ENCODE peak calls at places on chromosomes 13 and 19, in six cellular contexts. P is tibial artery, S is AG04450, V is breast epithelium, D is MM.1S, T is brain microvascular endothelial cell. Q is an unnamed sample.

GRCh38 chr13:23992722-23993438 is 95.6 kb upstream of the C1QTNF9B start:
- DNase-seq in D (no peak), P (no peak), T (no peak), V (no peak), S (no peak), Q (peak)

GRCh38 chr13:34070006-34070405 is 252.1 kb downstream of the RFC3 start:
- DNase-seq in V (no peak), S (no peak), P (no peak), D (no peak), T (no peak), Q (no peak)

GRCh38 chr13:64723735-64724134 is 2506.4 kb downstream of the PCDH9 start:
- DNase-seq in T (peak), D (no peak), P (no peak), S (peak), V (no peak), Q (no peak)

GRCh38 chr13:27599845-27600553 is 20.3 kb downstream of the LNX2 start:
- DNase-seq in S (no peak), D (no peak), V (no peak), P (no peak), T (peak), Q (no peak)

GRCh38 chr13:36096411-36097184 is 34.6 kb downstream of the DCLK1 start:
- DNase-seq in V (no peak), P (no peak), D (no peak), T (no peak), S (no peak), Q (no peak)

GRCh38 chr13:34044660-34045080 is 226.7 kb downstream of the RFC3 start:
- DNase-seq in V (no peak), P (no peak), S (peak), T (peak), D (no peak), Q (no peak)

GRCh38 chr19:41546386-41546789 is 29.6 kb upstream of the CEACAM21 start:
- DNase-seq in V (no peak), P (no peak), T (no peak), S (no peak), D (peak), Q (no peak)

GRCh38 chr13:31236211-31236786 is 36.5 kb downstream of the B3GLCT start:
- DNase-seq in P (no peak), S (peak), V (no peak), D (peak), T (peak), Q (no peak)

GRCh38 chr19:1122021-1122971 is 18.5 kb downstream of the GPX4 start:
- DNase-seq in D (no peak), V (no peak), T (no peak), P (no peak), S (no peak), Q (no peak)

GRCh38 chr13:80962855-80963254 is 621.9 kb upstream of the SPRY2 start:
- DNase-seq in V (no peak), P (no peak), T (no peak), S (no peak), D (no peak), Q (no peak)

GRCh38 chr13:99467764-99468163 is 33.5 kb upstream of the TM9SF2 start:
- DNase-seq in P (no peak), D (no peak), S (no peak), T (peak), V (no peak), Q (no peak)

GRCh38 chr13:36431204-36432105 is 840 bp upstream of the CCNA1 start:
- DNase-seq in V (no peak), S (no peak), P (no peak), D (no peak), T (no peak), Q (no peak)

GRCh38 chr19:17246681-17247425 is 1.1 kb upstream of the NR2F6 start:
- DNase-seq in P (no peak), V (no peak), S (no peak), T (no peak), D (no peak), Q (no peak)

GRCh38 chr19:5515737-5516136 is 52.0 kb downstream of the TINCR start:
- DNase-seq in P (no peak), V (no peak), S (no peak), D (no peak), T (no peak), Q (no peak)

GRCh38 chr13:97911311-97912138 is 42.0 kb upstream of the IPO5 start:
- DNase-seq in P (no peak), S (no peak), T (peak), D (peak), V (no peak), Q (no peak)

GRCh38 chr13:60627071-60627686 is 230.2 kb downstream of the TDRD3 start:
- DNase-seq in D (peak), T (peak), S (no peak), V (no peak), P (no peak), Q (no peak)

GRCh38 chr13:21625366-21625765 is 21.4 kb upstream of the MICU2 start:
- DNase-seq in P (no peak), S (no peak), T (peak), D (peak), V (no peak), Q (no peak)

DNA sequence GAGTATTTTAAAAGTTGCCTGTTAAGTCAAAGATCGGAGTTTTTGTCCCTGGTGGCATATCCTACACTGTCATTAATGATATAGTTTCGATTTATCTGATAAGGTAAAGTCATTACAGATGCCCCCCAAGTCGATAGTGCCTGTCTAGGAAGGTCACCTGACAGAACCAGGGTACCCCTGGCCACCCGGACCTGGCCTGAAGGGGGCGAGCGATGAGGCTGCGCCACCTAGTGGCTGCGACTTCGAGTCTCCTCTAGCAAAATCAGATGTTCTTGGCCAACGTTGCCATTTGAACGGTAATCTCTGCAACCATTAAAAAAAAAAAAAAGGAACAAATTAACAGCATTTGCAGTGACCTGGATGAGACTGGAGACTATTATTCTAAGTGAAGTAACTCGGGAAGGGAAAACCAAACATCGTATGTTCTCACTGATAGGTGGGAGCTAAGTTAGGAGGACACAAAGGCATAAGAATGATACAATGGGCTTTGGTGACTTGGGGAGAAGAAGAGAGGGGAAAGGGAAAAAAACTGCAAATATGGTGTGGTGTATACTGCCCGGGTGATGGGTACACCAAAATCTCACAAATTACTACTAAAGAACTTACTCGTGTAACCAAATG is 565.1 kb downstream of the LIG4 start:
- DNase-seq in T (peak), V (no peak), D (peak), S (no peak), P (peak), Q (peak)
- TF ChIP-seq CTCF in T (peak), V (peak), D (peak), S (peak), P (peak), Q (peak)

GRCh38 chr19:50368649-50369570 is 3.5 kb upstream of the NAPSA start:
- DNase-seq in D (peak), P (peak), T (peak), V (peak), S (peak), Q (peak)
- TF ChIP-seq CTCF in D (peak), P (peak), T (peak), V (peak), S (peak), Q (peak)

GRCh38 chr13:108086678-108087077 is 128.7 kb downstream of the LIG4 start:
- DNase-seq in D (no peak), V (no peak), S (peak), P (no peak), T (peak), Q (no peak)
- TF ChIP-seq CTCF in D (no peak), V (no peak), S (peak), P (no peak), T (peak), Q (no peak)

DNA sequence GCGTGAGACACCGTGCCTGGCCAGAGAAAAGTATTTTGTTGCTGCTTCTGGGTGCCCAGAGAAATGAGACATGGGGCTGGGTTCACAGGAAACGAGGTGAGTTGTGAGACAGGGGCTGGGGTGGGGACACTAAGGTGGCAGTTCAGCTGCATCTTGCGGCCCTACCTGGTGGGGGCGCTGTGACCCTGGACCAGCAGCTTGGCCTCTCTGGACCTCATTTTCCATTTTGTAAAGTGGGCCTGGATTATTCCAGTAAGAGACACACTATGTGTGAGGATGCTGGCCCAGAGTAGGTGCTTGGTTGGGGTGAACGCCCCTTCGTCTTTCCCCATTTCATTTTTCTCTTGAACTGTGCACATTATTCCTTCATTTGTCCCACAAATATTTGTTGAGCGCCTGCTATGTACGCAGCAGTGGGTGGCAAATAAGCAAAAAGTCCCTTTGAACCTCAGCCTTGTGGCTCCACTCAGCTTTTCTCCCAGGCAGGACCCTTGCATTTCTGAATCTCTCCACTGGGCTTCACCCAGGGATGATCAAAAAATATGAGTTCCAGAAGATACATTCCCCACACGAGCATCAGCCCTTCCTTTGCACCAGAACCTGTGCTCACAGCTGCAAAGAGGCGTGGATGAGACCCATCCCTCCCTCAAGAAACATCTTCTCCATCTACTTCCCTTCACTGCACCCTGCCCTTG is 26.6 kb upstream of the OR10H1 start:
- DNase-seq in V (no peak), D (no peak), T (no peak), S (no peak), P (no peak), Q (no peak)
- TF ChIP-seq CTCF in V (no peak), D (no peak), T (no peak), S (no peak), P (no peak), Q (no peak)

GRCh38 chr13:101155920-101156319 is 260.4 kb downstream of the NALCN start:
- DNase-seq in S (no peak), V (no peak), D (no peak), P (no peak), T (no peak), Q (no peak)
- TF ChIP-seq CTCF in S (peak), V (no peak), D (peak), P (peak), T (peak), Q (peak)

GRCh38 chr13:41654800-41655199 is 197.4 kb downstream of the RGCC start:
- DNase-seq in S (no peak), V (no peak), D (no peak), P (no peak), T (no peak), Q (no peak)
- TF ChIP-seq CTCF in S (no peak), V (no peak), D (no peak), P (no peak), T (no peak), Q (no peak)

GRCh38 chr13:91950803-91951202 is 552.4 kb downstream of the GPC5 start:
- DNase-seq in S (no peak), P (no peak), T (no peak), V (no peak), D (no peak), Q (no peak)

GRCh38 chr13:91946498-91947070 is 548.2 kb downstream of the GPC5 start:
- DNase-seq in D (peak), T (no peak), P (no peak), S (no peak), V (no peak), Q (no peak)
- TF ChIP-seq CTCF in D (peak), T (peak), P (no peak), S (peak), V (no peak), Q (peak)

GRCh38 chr13:110408286-110408685 is 101.2 kb downstream of the COL4A2 start:
- DNase-seq in V (peak), T (no peak), D (no peak), S (no peak), P (no peak), Q (no peak)

GRCh38 chr13:110407531-110407930 is 100.4 kb downstream of the COL4A2 start:
- DNase-seq in P (no peak), S (no peak), V (peak), D (no peak), T (no peak), Q (no peak)

GRCh38 chr13:110409581-110409992 is 102.5 kb downstream of the COL4A2 start:
- DNase-seq in D (no peak), S (no peak), T (peak), V (peak), P (peak), Q (no peak)

GRCh38 chr13:110405597-110406450 is 98.7 kb downstream of the COL4A2 start:
- DNase-seq in P (no peak), S (no peak), V (peak), D (no peak), T (no peak), Q (no peak)

DNA sequence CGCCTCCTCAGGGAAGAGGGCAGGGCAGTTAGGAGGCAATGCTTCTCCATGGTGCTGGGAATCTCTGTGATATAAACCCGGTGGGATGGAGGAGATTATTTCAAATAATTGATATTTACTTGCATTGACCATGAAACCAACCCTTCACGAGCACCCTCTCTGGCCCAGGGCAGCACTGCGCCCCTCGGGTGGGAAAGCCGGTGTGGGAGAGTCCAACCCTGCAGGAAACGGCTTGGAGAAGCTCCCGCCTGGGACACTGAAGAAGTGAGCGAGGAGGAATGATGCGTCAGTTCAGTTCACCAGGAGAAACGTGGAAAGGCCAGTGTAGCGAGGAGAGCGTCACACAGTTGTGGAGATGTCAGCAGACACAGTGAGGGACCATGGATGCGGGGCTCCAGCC is 99.9 kb downstream of the COL4A2 start:
- DNase-seq in D (no peak), P (no peak), V (peak), T (no peak), S (no peak), Q (no peak)
- TF ChIP-seq CTCF in D (no peak), P (no peak), V (no peak), T (peak), S (no peak), Q (no peak)

GRCh38 chr13:113454936-113455335 is 1.6 kb upstream of the ADPRHL1 start:
- DNase-seq in S (no peak), D (no peak), T (no peak), V (no peak), P (no peak), Q (no peak)

GRCh38 chr13:113455384-113455783 is 2.1 kb upstream of the ADPRHL1 start:
- DNase-seq in P (no peak), D (no peak), T (no peak), S (no peak), V (no peak), Q (no peak)

GRCh38 chr13:113456116-113456702 is 2.9 kb upstream of the ADPRHL1 start:
- DNase-seq in S (no peak), T (no peak), P (no peak), V (no peak), D (no peak), Q (no peak)

GRCh38 chr13:113458218-113459065 is 5.2 kb upstream of the ADPRHL1 start:
- DNase-seq in V (no peak), P (no peak), T (peak), S (peak), D (no peak), Q (no peak)

DNA sequence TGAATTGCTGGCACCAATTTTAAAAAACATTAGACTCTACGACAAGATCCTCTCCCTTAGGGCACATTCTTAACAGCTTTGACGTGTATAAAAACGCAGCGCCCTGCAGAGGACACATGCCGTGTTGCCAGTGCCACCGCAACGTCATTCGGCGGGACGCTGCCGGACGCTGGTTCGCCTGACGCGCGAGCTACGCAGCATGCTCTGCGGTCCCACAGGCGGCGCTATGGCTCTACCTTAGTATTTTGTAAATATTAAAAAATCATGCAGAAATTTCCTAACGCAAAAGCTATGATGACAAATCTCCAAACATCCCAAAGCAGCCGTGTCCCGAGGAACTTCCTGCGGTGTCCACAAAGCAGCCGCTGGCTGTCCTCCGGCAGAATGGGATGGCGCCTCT is 4.2 kb upstream of the ADPRHL1 start:
- DNase-seq in T (no peak), V (no peak), S (no peak), P (no peak), D (no peak), Q (no peak)
- TF ChIP-seq CTCF in T (peak), V (no peak), S (peak), P (no peak), D (no peak), Q (no peak)

Q was measured in dorsolateral prefrontal cortex.